ENCODE peak calls at places on chromosomes 16 and 17, in six cellular contexts. G is AG10803, I is fibroblast of lung, D is HL-60, K is fibroblast of pulmonary artery, E is lung. J is an unnamed sample.

GRCh38 chr16:30615358-30616076 is 5.3 kb upstream of the ZNF689 start:
- DNase-seq in E (peak; percentile 66), I (peak; percentile 28), K (peak; percentile 50), D (peak; percentile 82), G (peak; percentile 11), J (peak; percentile 42)

GRCh38 chr17:79622201-79622601 is 11.3 kb upstream of the RBFOX3 start:
- DNase-seq in I (no peak), K (no peak), G (no peak), E (no peak), D (no peak), J (no peak)

GRCh38 chr16:81127051-81127450 is 30.9 kb upstream of the GCSH start:
- DNase-seq in I (no peak), D (no peak), K (no peak), G (peak; percentile 76), E (no peak), J (no peak)

GRCh38 chr17:7855643-7856080 is 796 bp downstream of the TMEM88 start:
- DNase-seq in I (no peak), E (no peak), G (no peak), D (peak; percentile 28), K (no peak), J (peak; percentile 54)

GRCh38 chr17:29074488-29074887 is 31.5 kb downstream of the PIPOX start:
- DNase-seq in D (no peak), E (no peak), K (no peak), I (no peak), G (no peak), J (no peak)

GRCh38 chr17:39617446-39618251 is 9.1 kb upstream of the PPP1R1B start:
- DNase-seq in G (peak; percentile 49), K (peak; percentile 57), E (peak; percentile 67), D (peak; percentile 59), I (peak; percentile 36), J (peak; percentile 19)

GRCh38 chr16:67877064-67877463 is 4.2 kb downstream of the EDC4 start:
- DNase-seq in I (no peak), G (no peak), D (no peak), K (no peak), E (no peak), J (no peak)

GRCh38 chr17:47324224-47325020 is 667 bp downstream of the EFCAB13 start:
- DNase-seq in K (peak; percentile 57), D (peak; percentile 60), I (peak; percentile 36), G (peak; percentile 18), E (no peak), J (peak; percentile 52)

GRCh38 chr16:15822957-15823356 is 33.9 kb downstream of the MYH11 start:
- DNase-seq in D (no peak), G (no peak), E (no peak), K (no peak), I (no peak), J (no peak)

GRCh38 chr17:31424944-31425582 is 33.6 kb downstream of the RAB11FIP4 start:
- DNase-seq in G (peak; percentile 7), I (no peak), K (no peak), D (no peak), E (no peak), J (peak; percentile 18)

GRCh38 chr16:24753437-24753836 is 24.0 kb downstream of the TNRC6A start:
- DNase-seq in G (no peak), E (no peak), K (no peak), D (no peak), I (no peak), J (no peak)

GRCh38 chr16:75491876-75492275 is 3.4 kb downstream of the CHST6 start:
- DNase-seq in D (no peak), I (no peak), G (no peak), K (no peak), E (no peak), J (no peak)

GRCh38 chr16:10921536-10922327 is 20.5 kb downstream of the DEXI start:
- DNase-seq in K (peak; percentile 41), D (no peak), E (no peak), G (peak; percentile 25), I (peak; percentile 31), J (no peak)

DNA sequence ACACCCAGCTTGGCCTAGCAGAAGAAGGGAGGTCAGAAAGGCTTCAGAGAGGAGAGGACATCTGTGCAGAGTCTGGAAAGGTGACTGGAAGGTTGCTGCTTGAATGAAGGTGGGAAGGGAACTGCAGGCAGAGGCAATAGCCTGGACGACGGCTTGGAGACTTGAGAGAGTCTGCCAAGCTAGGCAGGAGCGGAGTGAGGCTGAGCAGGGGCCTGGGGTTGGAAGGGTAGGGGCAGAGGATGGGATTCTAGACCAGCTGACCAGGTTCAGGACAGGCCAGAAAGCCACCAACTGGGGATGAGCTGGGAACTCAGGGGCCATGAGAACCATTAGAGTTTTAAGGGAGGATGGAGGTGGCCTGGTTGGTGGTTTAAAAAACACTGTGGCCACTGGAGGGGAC is 339 bp upstream of the SGCA start:
- DNase-seq in K (no peak), G (no peak), D (no peak), I (no peak), E (no peak), J (no peak)
- H3K4me3 ChIP-seq in K (no peak overlapping the region), G (no peak overlapping the region), D (no peak overlapping the region), I (no peak overlapping the region), E (no peak overlapping the region), J (no peak overlapping the region)

DNA sequence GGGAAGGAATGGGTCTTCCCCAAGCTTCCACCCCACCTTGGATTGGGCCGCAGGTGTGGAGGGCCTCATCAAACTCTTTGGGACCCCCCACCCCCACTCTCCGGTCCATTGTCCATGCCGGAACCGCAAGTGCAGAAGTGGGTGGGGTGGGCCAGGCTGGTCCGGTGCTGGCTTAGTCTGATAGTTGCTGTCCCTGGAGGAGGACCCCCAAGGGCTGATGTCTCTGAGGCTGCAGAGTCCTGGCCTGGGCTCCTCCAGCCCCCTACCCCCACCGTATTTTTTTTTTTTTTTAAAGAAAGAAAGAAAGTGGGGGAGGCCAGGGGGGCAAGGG is 7.1 kb upstream of the ATXN7L3 start:
- DNase-seq in G (no peak), E (no peak), D (no peak), K (no peak), I (no peak), J (no peak)
- TF ChIP-seq CTCF in G (no peak), E (no peak), D (no peak), K (no peak), I (no peak), J (no peak)

GRCh38 chr17:1390422-1391367 is 9.3 kb downstream of the YWHAE start:
- DNase-seq in G (no peak), K (peak; percentile 50), D (peak; percentile 43), E (no peak), I (no peak), J (peak; percentile 95)
- H3K4me3 ChIP-seq in G (no peak overlapping the region), K (no peak overlapping the region), D (no peak overlapping the region), E (no peak overlapping the region), I (no peak overlapping the region), J (peak overlapping the region; percentile 14)

GRCh38 chr16:50515218-50515617 is 33.0 kb upstream of the NKD1 start:
- DNase-seq in I (no peak), K (no peak), D (no peak), E (no peak), G (no peak), J (no peak)

GRCh38 chr16:50517450-50518252 is 30.5 kb upstream of the NKD1 start:
- DNase-seq in K (no peak), D (no peak), G (no peak), I (no peak), E (no peak), J (no peak)

GRCh38 chr16:50519001-50519400 is 29.2 kb upstream of the NKD1 start:
- DNase-seq in K (no peak), I (no peak), D (no peak), E (no peak), G (no peak), J (no peak)

GRCh38 chr16:50516890-50517289 is 31.3 kb upstream of the NKD1 start:
- DNase-seq in K (no peak), E (no peak), I (no peak), D (no peak), G (no peak), J (no peak)

DNA sequence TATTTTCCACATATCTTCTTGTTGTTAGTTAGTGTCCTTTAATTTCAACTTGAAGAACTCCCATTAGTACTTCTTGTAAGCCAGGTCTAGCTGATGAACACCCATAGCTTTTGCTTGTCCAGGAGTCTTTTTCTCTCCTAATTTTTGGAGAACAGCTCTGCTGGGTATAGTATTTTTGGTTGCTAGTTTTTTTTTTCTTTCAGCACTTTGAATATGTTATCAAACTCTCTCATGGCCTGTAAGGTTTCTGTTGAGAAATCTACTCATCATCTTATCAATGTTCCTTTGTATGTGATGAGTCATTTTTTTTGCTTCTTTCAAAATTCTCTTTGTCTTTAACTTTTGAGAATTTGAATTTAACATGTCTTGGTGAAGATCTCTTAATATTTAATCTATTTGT is 31.8 kb upstream of the NKD1 start:
- DNase-seq in I (no peak), E (no peak), G (no peak), K (no peak), D (no peak), J (no peak)
- TF ChIP-seq CTCF in I (no peak), E (no peak), G (no peak), K (no peak), D (no peak), J (no peak)

DNA sequence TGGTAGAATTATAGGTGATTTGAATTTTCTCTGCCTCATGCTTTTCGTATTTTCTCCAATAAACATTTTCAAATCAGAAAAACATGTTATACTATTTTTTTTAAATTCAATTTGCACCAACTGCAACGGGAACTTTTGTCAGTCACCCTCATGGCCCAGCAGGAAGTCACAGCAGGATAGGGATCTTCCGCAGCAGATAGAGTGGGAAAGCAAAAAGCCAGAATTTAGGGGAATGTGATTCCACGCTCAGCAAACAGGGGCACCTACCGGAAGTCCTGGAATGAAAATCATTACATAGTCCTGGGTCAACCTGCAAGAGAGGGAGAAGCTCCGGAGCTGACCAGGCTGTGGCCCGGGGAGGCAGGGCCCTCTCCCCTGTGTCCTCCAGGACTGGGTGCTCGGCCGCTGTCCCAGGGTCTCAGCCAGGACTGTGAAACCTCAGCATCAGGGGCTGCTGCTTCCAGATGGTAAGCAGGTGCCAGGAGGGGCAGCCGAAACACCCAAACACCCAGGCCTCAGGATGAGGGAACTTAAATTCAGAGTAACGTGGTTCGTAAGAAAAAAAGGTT is 3.9 kb downstream of the SLC47A2 start:
- DNase-seq in K (no peak), E (no peak), D (no peak), G (no peak), I (no peak), J (no peak)
- H3K4me3 ChIP-seq in K (no peak overlapping the region), E (no peak overlapping the region), D (no peak overlapping the region), G (no peak overlapping the region), I (no peak overlapping the region), J (no peak overlapping the region)

J was measured in fibroblast of villous mesenchyme.